ENCODE peak calls at places on chromosomes 16 and 17, in ten cellular contexts. One of them, this sample, is unnamed.

GRCh38 chr17:28916302-28916934 is 13.5 kb upstream of the DHRS13 start:
- DNase-seq in endodermal cell: peak; percentile 83
- DNase-seq in MM.1S: peak; percentile 47
- DNase-seq in PC-9: peak; percentile 16
- DNase-seq in CD8-positive, alpha-beta T cell: peak; percentile 62
- DNase-seq in SJCRH30: no peak
- DNase-seq in CD4-positive, CD25-positive, alpha-beta regulatory T cell: peak; percentile 27
- DNase-seq in spleen: no peak
- DNase-seq in neuronal stem cell: no peak
- DNase-seq in small intestine: peak; percentile 58
- DNase-seq in this sample: no peak

GRCh38 chr17:71963791-71964190 is 157.0 kb upstream of the SOX9 start:
- DNase-seq in PC-9: no peak
- DNase-seq in CD8-positive, alpha-beta T cell: no peak
- DNase-seq in spleen: no peak
- DNase-seq in endodermal cell: no peak
- DNase-seq in neuronal stem cell: no peak
- DNase-seq in CD4-positive, CD25-positive, alpha-beta regulatory T cell: no peak
- DNase-seq in MM.1S: no peak
- DNase-seq in small intestine: no peak
- DNase-seq in SJCRH30: no peak
- DNase-seq in this sample: no peak

GRCh38 chr16:81212830-81213465 is 25.5 kb upstream of the BCO1 start:
- DNase-seq in MM.1S: no peak
- DNase-seq in small intestine: no peak
- DNase-seq in CD8-positive, alpha-beta T cell: no peak
- DNase-seq in CD4-positive, CD25-positive, alpha-beta regulatory T cell: no peak
- DNase-seq in endodermal cell: peak; percentile 63
- DNase-seq in spleen: no peak
- DNase-seq in PC-9: no peak
- DNase-seq in neuronal stem cell: no peak
- DNase-seq in SJCRH30: no peak
- DNase-seq in this sample: no peak

GRCh38 chr17:39684369-39685043 is 3.4 kb downstream of the PGAP3 start:
- DNase-seq in spleen: peak; percentile 52
- DNase-seq in SJCRH30: no peak
- DNase-seq in CD8-positive, alpha-beta T cell: no peak
- DNase-seq in endodermal cell: peak; percentile 73
- DNase-seq in CD4-positive, CD25-positive, alpha-beta regulatory T cell: no peak
- DNase-seq in neuronal stem cell: no peak
- DNase-seq in small intestine: peak; percentile 52
- DNase-seq in MM.1S: no peak
- DNase-seq in PC-9: no peak
- DNase-seq in this sample: peak; percentile 26

GRCh38 chr17:16922386-16923096 is 49.4 kb downstream of the TNFRSF13B start:
- DNase-seq in CD4-positive, CD25-positive, alpha-beta regulatory T cell: no peak
- DNase-seq in spleen: no peak
- DNase-seq in SJCRH30: peak; percentile 8
- DNase-seq in small intestine: peak; percentile 8
- DNase-seq in CD8-positive, alpha-beta T cell: no peak
- DNase-seq in endodermal cell: peak; percentile 38
- DNase-seq in PC-9: no peak
- DNase-seq in neuronal stem cell: no peak
- DNase-seq in MM.1S: peak; percentile 31
- DNase-seq in this sample: peak; percentile 86

GRCh38 chr16:84044108-84044488 is 1.5 kb upstream of the SLC38A8 start:
- DNase-seq in CD4-positive, CD25-positive, alpha-beta regulatory T cell: no peak
- DNase-seq in endodermal cell: peak; percentile 84
- DNase-seq in CD8-positive, alpha-beta T cell: no peak
- DNase-seq in spleen: peak; percentile 39
- DNase-seq in small intestine: peak; percentile 36
- DNase-seq in PC-9: no peak
- DNase-seq in MM.1S: no peak
- DNase-seq in neuronal stem cell: no peak
- DNase-seq in SJCRH30: no peak
- DNase-seq in this sample: peak; percentile 80

GRCh38 chr17:29215174-29215573 is 31.5 kb upstream of the CRYBA1 start:
- DNase-seq in CD4-positive, CD25-positive, alpha-beta regulatory T cell: no peak
- DNase-seq in MM.1S: no peak
- DNase-seq in SJCRH30: no peak
- DNase-seq in endodermal cell: no peak
- DNase-seq in small intestine: no peak
- DNase-seq in PC-9: no peak
- DNase-seq in neuronal stem cell: no peak
- DNase-seq in spleen: no peak
- DNase-seq in CD8-positive, alpha-beta T cell: no peak
- DNase-seq in this sample: no peak

GRCh38 chr16:85607796-85608514 is 5.2 kb upstream of the GSE1 start:
- DNase-seq in small intestine: no peak
- DNase-seq in CD8-positive, alpha-beta T cell: no peak
- DNase-seq in PC-9: no peak
- DNase-seq in endodermal cell: peak; percentile 73
- DNase-seq in MM.1S: no peak
- DNase-seq in spleen: no peak
- DNase-seq in SJCRH30: no peak
- DNase-seq in neuronal stem cell: no peak
- DNase-seq in CD4-positive, CD25-positive, alpha-beta regulatory T cell: no peak
- DNase-seq in this sample: no peak

GRCh38 chr17:77494664-77495435 is 354.1 kb downstream of the SEC14L1 start:
- DNase-seq in MM.1S: peak; percentile 57
- DNase-seq in CD4-positive, CD25-positive, alpha-beta regulatory T cell: peak; percentile 68
- DNase-seq in SJCRH30: peak; percentile 75
- DNase-seq in CD8-positive, alpha-beta T cell: peak; percentile 89
- DNase-seq in PC-9: peak; percentile 72
- DNase-seq in spleen: peak; percentile 93
- DNase-seq in endodermal cell: peak; percentile 97
- DNase-seq in small intestine: peak; percentile 67
- DNase-seq in neuronal stem cell: peak; percentile 69
- DNase-seq in this sample: peak; percentile 99

GRCh38 chr17:32103476-32104113 is 38.7 kb upstream of the RHOT1 start:
- DNase-seq in MM.1S: no peak
- DNase-seq in small intestine: no peak
- DNase-seq in CD4-positive, CD25-positive, alpha-beta regulatory T cell: no peak
- DNase-seq in PC-9: no peak
- DNase-seq in SJCRH30: no peak
- DNase-seq in CD8-positive, alpha-beta T cell: no peak
- DNase-seq in neuronal stem cell: no peak
- DNase-seq in endodermal cell: no peak
- DNase-seq in spleen: no peak
- DNase-seq in this sample: peak; percentile 81

GRCh38 chr17:40483679-40484078 is 17.7 kb downstream of the TNS4 start:
- DNase-seq in MM.1S: no peak
- DNase-seq in neuronal stem cell: no peak
- DNase-seq in PC-9: no peak
- DNase-seq in small intestine: peak; percentile 74
- DNase-seq in endodermal cell: peak; percentile 76
- DNase-seq in SJCRH30: no peak
- DNase-seq in CD8-positive, alpha-beta T cell: no peak
- DNase-seq in CD4-positive, CD25-positive, alpha-beta regulatory T cell: no peak
- DNase-seq in spleen: no peak
- DNase-seq in this sample: no peak

GRCh38 chr16:1530883-1531637 is 2.4 kb upstream of the TMEM204 start:
- DNase-seq in neuronal stem cell: no peak
- DNase-seq in small intestine: no peak
- DNase-seq in spleen: no peak
- DNase-seq in MM.1S: no peak
- DNase-seq in CD8-positive, alpha-beta T cell: no peak
- DNase-seq in CD4-positive, CD25-positive, alpha-beta regulatory T cell: no peak
- DNase-seq in endodermal cell: no peak
- DNase-seq in SJCRH30: no peak
- DNase-seq in PC-9: no peak
- DNase-seq in this sample: peak; percentile 88

GRCh38 chr16:57862698-57863433 is 60.6 kb upstream of the KIFC3 start:
- DNase-seq in PC-9: no peak
- DNase-seq in SJCRH30: peak; percentile 80
- DNase-seq in MM.1S: no peak
- DNase-seq in CD4-positive, CD25-positive, alpha-beta regulatory T cell: no peak
- DNase-seq in endodermal cell: peak; percentile 71
- DNase-seq in neuronal stem cell: no peak
- DNase-seq in spleen: no peak
- DNase-seq in small intestine: peak; percentile 94
- DNase-seq in CD8-positive, alpha-beta T cell: no peak
- DNase-seq in this sample: no peak

DNA sequence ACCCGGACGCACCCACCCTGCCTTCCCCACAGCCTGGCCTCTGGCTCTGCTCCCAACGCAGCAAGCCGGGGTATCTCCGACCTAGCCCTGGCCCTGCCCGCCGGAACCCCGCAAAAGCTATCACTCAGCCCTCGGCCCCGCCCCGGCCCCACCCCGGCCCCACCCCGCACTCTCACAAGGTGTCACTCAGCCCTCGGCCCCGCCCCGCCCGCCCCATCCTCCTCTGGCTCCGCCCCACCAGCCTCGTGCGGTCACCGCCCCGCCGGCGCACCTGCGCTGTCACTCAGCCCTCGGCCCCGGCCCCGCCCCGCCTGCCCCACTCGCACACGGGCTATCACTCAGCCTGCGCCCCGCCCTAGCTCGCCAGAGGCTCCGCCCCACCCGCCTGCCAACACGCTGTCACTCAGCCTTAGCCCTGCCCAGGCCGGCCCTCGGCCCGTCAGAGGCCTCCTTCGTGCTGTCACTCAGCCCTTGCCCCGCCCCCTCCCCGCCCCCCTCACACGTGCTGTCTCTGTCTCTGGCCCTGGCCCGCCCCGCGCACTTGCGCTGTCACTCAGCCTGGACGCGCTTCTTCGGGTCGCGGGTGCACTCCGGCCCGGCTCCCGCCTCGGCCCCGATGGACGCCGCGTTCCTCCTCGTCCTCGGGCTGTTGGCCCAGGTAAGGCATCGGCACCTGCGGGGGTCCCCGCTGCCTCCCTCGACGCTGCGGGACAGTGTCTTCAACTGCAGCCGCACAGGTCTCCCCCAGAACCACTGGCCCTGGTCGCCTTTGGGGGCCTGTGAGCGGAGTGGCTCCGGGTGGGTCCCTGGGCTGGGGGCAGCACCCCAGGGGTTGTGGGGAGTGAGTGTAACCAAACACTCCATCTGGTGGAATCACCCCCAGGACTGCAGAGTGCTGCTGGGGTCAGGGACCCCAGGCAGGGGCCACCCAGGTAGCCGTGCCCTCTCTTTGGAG is at the start of gene CDH15:
- DNase-seq in CD8-positive, alpha-beta T cell: peak; percentile 91
- DNase-seq in SJCRH30: peak; percentile 100
- DNase-seq in spleen: peak; percentile 98
- DNase-seq in small intestine: peak; percentile 96
- DNase-seq in CD4-positive, CD25-positive, alpha-beta regulatory T cell: peak; percentile 93
- DNase-seq in endodermal cell: peak; percentile 100
- DNase-seq in neuronal stem cell: peak; percentile 95
- DNase-seq in MM.1S: peak; percentile 93
- DNase-seq in PC-9: peak; percentile 96
- DNase-seq in this sample: peak; percentile 100
- H3K4me3 ChIP-seq in CD8-positive, alpha-beta T cell: peak within 1 kb of the TSS; percentile 50
- H3K4me3 ChIP-seq in SJCRH30: peak within 1 kb of the TSS; percentile 98
- H3K4me3 ChIP-seq in spleen: peak within 1 kb of the TSS; percentile 32
- H3K4me3 ChIP-seq in small intestine: peak within 1 kb of the TSS; percentile 27
- H3K4me3 ChIP-seq in CD4-positive, CD25-positive, alpha-beta regulatory T cell: peak within 1 kb of the TSS; percentile 19
- H3K4me3 ChIP-seq in endodermal cell: no peak within 1 kb of the TSS
- H3K4me3 ChIP-seq in neuronal stem cell: no peak within 1 kb of the TSS
- H3K4me3 ChIP-seq in MM.1S: peak within 1 kb of the TSS; percentile 33
- H3K4me3 ChIP-seq in PC-9: peak within 1 kb of the TSS; percentile 46
- H3K4me3 ChIP-seq in this sample: peak within 1 kb of the TSS; percentile 47

DNA sequence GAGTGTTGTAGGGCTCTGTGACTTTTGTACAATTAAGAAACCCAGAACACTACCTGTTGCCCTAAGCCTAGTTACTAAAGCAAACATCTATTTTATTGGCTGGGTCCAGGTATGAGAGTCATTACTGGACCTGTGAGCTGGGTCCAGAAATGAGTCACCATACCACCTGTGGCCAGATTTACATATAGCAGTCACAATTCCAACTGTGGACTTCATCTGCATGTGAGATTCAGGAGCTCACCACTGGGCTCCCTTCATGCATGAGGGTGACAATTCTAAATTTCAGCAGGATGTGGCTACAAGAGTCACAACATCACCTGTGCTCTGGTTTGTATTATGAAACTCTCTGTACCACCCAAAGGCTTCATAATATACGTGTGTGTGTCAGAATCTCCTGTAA is 2038.0 kb downstream of the TP53TG3F start:
- DNase-seq in SJCRH30: no peak
- DNase-seq in PC-9: no peak
- DNase-seq in CD4-positive, CD25-positive, alpha-beta regulatory T cell: no peak
- DNase-seq in small intestine: no peak
- DNase-seq in endodermal cell: no peak
- DNase-seq in MM.1S: peak; percentile 17
- DNase-seq in spleen: no peak
- DNase-seq in CD8-positive, alpha-beta T cell: no peak
- DNase-seq in neuronal stem cell: no peak
- DNase-seq in this sample: no peak
- H3K9me3 ChIP-seq in SJCRH30: no peaks in the 10 kb centered on the region
- H3K9me3 ChIP-seq in PC-9: no peaks in the 10 kb centered on the region
- H3K9me3 ChIP-seq in CD4-positive, CD25-positive, alpha-beta regulatory T cell: peaks cover 2% of the 10 kb centered on the region
- H3K9me3 ChIP-seq in small intestine: no peaks in the 10 kb centered on the region
- H3K9me3 ChIP-seq in endodermal cell: peaks cover 81% of the 10 kb centered on the region
- H3K9me3 ChIP-seq in MM.1S: no peaks in the 10 kb centered on the region
- H3K9me3 ChIP-seq in spleen: peaks cover 3% of the 10 kb centered on the region
- H3K9me3 ChIP-seq in CD8-positive, alpha-beta T cell: no peaks in the 10 kb centered on the region
- H3K9me3 ChIP-seq in neuronal stem cell: no peaks in the 10 kb centered on the region
- H3K9me3 ChIP-seq in this sample: peaks cover 3% of the 10 kb centered on the region

GRCh38 chr16:55001931-55002330 is 71.3 kb downstream of the IRX5 start:
- DNase-seq in SJCRH30: no peak
- DNase-seq in MM.1S: no peak
- DNase-seq in PC-9: no peak
- DNase-seq in CD4-positive, CD25-positive, alpha-beta regulatory T cell: no peak
- DNase-seq in spleen: no peak
- DNase-seq in small intestine: no peak
- DNase-seq in neuronal stem cell: no peak
- DNase-seq in endodermal cell: no peak
- DNase-seq in CD8-positive, alpha-beta T cell: no peak
- DNase-seq in this sample: no peak
- H3K4me1 ChIP-seq in SJCRH30: no peaks in the 10 kb centered on the region
- H3K4me1 ChIP-seq in MM.1S: no peaks in the 10 kb centered on the region
- H3K4me1 ChIP-seq in PC-9: peaks cover 24% of the 10 kb centered on the region
- H3K4me1 ChIP-seq in CD4-positive, CD25-positive, alpha-beta regulatory T cell: no peaks in the 10 kb centered on the region
- H3K4me1 ChIP-seq in spleen: no peaks in the 10 kb centered on the region
- H3K4me1 ChIP-seq in small intestine: no peaks in the 10 kb centered on the region
- H3K4me1 ChIP-seq in neuronal stem cell: peaks cover 2% of the 10 kb centered on the region
- H3K4me1 ChIP-seq in endodermal cell: no peaks in the 10 kb centered on the region
- H3K4me1 ChIP-seq in CD8-positive, alpha-beta T cell: no peaks in the 10 kb centered on the region
- H3K4me1 ChIP-seq in this sample: peaks cover 27% of the 10 kb centered on the region

DNA sequence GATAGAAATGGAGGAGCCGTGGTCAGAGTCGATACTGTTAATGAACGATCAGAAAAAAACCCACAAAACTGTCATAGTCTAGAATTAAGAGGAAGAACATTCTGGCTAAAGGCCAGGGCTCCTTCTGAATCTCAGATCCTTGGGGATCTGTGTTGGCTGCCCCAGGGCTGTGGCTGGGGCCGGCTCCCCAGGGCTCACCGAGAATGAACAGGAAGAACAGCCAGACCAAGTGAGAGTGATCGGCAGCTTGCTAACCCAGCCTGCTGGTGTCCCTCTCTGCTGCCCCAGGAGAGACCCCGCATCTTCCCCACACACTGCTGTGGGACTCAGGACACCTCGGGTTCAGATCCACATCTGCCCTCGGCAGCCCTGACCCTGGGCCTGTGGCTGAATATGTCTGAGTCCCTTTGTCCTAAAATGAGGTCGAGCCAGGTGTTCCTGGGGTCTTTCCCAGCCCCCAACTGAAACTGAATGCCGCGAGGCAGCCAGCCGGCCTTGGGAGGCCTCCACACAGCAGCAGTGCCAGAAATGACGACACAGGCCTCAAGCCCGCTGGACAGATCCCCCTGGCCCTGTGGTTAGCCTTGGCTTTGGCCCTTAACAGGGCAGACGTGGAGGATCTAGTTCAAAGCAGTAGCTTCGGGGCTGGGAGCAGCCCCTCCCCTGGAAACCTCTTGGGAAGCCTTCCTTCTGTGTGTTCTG is 23.9 kb upstream of the CLEC18A start:
- DNase-seq in small intestine: no peak
- DNase-seq in CD4-positive, CD25-positive, alpha-beta regulatory T cell: no peak
- DNase-seq in SJCRH30: peak; percentile 36
- DNase-seq in endodermal cell: no peak
- DNase-seq in PC-9: no peak
- DNase-seq in spleen: no peak
- DNase-seq in CD8-positive, alpha-beta T cell: no peak
- DNase-seq in neuronal stem cell: no peak
- DNase-seq in MM.1S: no peak
- DNase-seq in this sample: peak; percentile 96
- H3K4me3 ChIP-seq in small intestine: no peak overlapping the region
- H3K4me3 ChIP-seq in CD4-positive, CD25-positive, alpha-beta regulatory T cell: no peak overlapping the region
- H3K4me3 ChIP-seq in SJCRH30: no peak overlapping the region
- H3K4me3 ChIP-seq in endodermal cell: no peak overlapping the region
- H3K4me3 ChIP-seq in PC-9: no peak overlapping the region
- H3K4me3 ChIP-seq in spleen: no peak overlapping the region
- H3K4me3 ChIP-seq in CD8-positive, alpha-beta T cell: no peak overlapping the region
- H3K4me3 ChIP-seq in neuronal stem cell: no peak overlapping the region
- H3K4me3 ChIP-seq in MM.1S: no peak overlapping the region
- H3K4me3 ChIP-seq in this sample: peak overlapping the region; percentile 65